ENCODE peak calls at places on chromosomes 16 and 17, in eight cellular contexts. V is heart left ventricle, O is upper lobe of right lung, T is thoracic aorta, Q is kidney, D is right atrium auricular region, F is fibroblast of lung, Y is mucosa of descending colon. W is an unnamed sample.

GRCh38 chr17:73156887-73157870 is 7.6 kb upstream of the SSTR2 start:
- DNase-seq in V (no peak), O (no peak), T (no peak), Q (no peak), D (no peak), F (no peak), Y (no peak), W (no peak)

GRCh38 chr17:50240876-50241275 is 33.4 kb upstream of the TMEM92 start:
- DNase-seq in V (no peak), O (no peak), T (no peak), Q (no peak), D (no peak), F (peak), Y (no peak), W (no peak)

GRCh38 chr16:30369091-30369937 is 980 bp downstream of the TBC1D10B start:
- DNase-seq in V (no peak), O (no peak), T (no peak), Q (peak), D (no peak), F (no peak), Y (no peak), W (no peak)

GRCh38 chr16:68289621-68290329 is 21.0 kb downstream of the SLC7A6OS start:
- DNase-seq in V (no peak), O (no peak), T (no peak), Q (no peak), D (no peak), F (no peak), Y (no peak), W (peak)

GRCh38 chr16:88009566-88010342 is 58.5 kb downstream of the BANP start:
- DNase-seq in V (no peak), O (no peak), T (no peak), Q (no peak), D (no peak), F (no peak), Y (no peak), W (no peak)

GRCh38 chr16:47986031-47986430 is 169.8 kb downstream of the ABCC12 start:
- DNase-seq in V (no peak), O (no peak), T (no peak), Q (no peak), D (no peak), F (no peak), Y (no peak), W (no peak)

GRCh38 chr17:11948791-11949190 is 48.5 kb downstream of the ZNF18 start:
- DNase-seq in V (no peak), O (no peak), T (no peak), Q (no peak), D (no peak), F (peak), Y (no peak), W (no peak)

GRCh38 chr17:2239882-2240430 is 63.6 kb downstream of the SMG6 start:
- DNase-seq in V (peak), O (no peak), T (peak), Q (no peak), D (peak), F (peak), Y (peak), W (no peak)

GRCh38 chr17:81455387-81455786 is 57.2 kb downstream of the ACTG1 start:
- DNase-seq in V (no peak), O (no peak), T (no peak), Q (no peak), D (no peak), F (no peak), Y (no peak), W (peak)

GRCh38 chr17:71247455-71248015 is 873.3 kb upstream of the SOX9 start:
- DNase-seq in V (no peak), O (no peak), T (no peak), Q (no peak), D (no peak), F (no peak), Y (no peak), W (no peak)

GRCh38 chr17:55770220-55770870 is 19.5 kb downstream of the PCTP start:
- DNase-seq in V (no peak), O (no peak), T (no peak), Q (no peak), D (no peak), F (peak), Y (no peak), W (no peak)

GRCh38 chr16:85573696-85574641 is 39.2 kb upstream of the GSE1 start:
- DNase-seq in V (peak), O (no peak), T (peak), Q (peak), D (peak), F (peak), Y (no peak), W (no peak)

GRCh38 chr16:77657016-77657415 is 65.3 kb upstream of the NUDT7 start:
- DNase-seq in V (no peak), O (no peak), T (no peak), Q (no peak), D (no peak), F (peak), Y (no peak), W (no peak)

GRCh38 chr17:56172517-56172982 is 19.3 kb downstream of the ANKFN1 start:
- DNase-seq in V (no peak), O (peak), T (no peak), Q (no peak), D (no peak), F (no peak), Y (no peak), W (no peak)

GRCh38 chr16:69514366-69514765 is 51.4 kb upstream of the NFAT5 start:
- DNase-seq in V (no peak), O (no peak), T (no peak), Q (no peak), D (no peak), F (no peak), Y (no peak), W (no peak)

GRCh38 chr16:14502932-14503741 is 126.9 kb downstream of the PARN start:
- DNase-seq in V (no peak), O (no peak), T (no peak), Q (no peak), D (no peak), F (peak), Y (no peak), W (no peak)

GRCh38 chr17:47987240-47987835 is 16.4 kb downstream of the CDK5RAP3 start:
- DNase-seq in V (no peak), O (no peak), T (no peak), Q (peak), D (no peak), F (no peak), Y (no peak), W (no peak)

GRCh38 chr17:83055911-83056582 is 23.4 kb upstream of the METRNL start:
- DNase-seq in V (peak), O (peak), T (no peak), Q (peak), D (peak), F (peak), Y (no peak), W (no peak)

GRCh38 chr17:82444941-82445521 is 5.5 kb downstream of the CYBC1 start:
- DNase-seq in V (no peak), O (peak), T (no peak), Q (peak), D (no peak), F (peak), Y (no peak), W (no peak)

GRCh38 chr17:60169921-60170817 is 20.4 kb downstream of the CA4 start:
- DNase-seq in V (peak), O (no peak), T (no peak), Q (no peak), D (no peak), F (peak), Y (peak), W (no peak)

GRCh38 chr16:78684040-78684611 is 584.7 kb downstream of the WWOX start:
- DNase-seq in V (peak), O (no peak), T (peak), Q (no peak), D (peak), F (peak), Y (no peak), W (no peak)

GRCh38 chr17:14359251-14359939 is 58.5 kb downstream of the HS3ST3B1 start:
- DNase-seq in V (no peak), O (no peak), T (no peak), Q (no peak), D (no peak), F (no peak), Y (no peak), W (peak)

GRCh38 chr17:49204521-49204920 is 5.9 kb downstream of the GNGT2 start:
- DNase-seq in V (no peak), O (no peak), T (no peak), Q (no peak), D (no peak), F (no peak), Y (no peak), W (no peak)

GRCh38 chr17:32335046-32335445 is 6.9 kb downstream of the C17orf75 start:
- DNase-seq in V (no peak), O (no peak), T (no peak), Q (no peak), D (no peak), F (no peak), Y (no peak), W (no peak)

GRCh38 chr17:66733759-66734158 is 101.2 kb upstream of the CACNG5 start:
- DNase-seq in V (no peak), O (no peak), T (no peak), Q (no peak), D (no peak), F (no peak), Y (no peak), W (no peak)

GRCh38 chr17:57939797-57940196 is 15.4 kb downstream of the CUEDC1 start:
- DNase-seq in V (no peak), O (peak), T (no peak), Q (peak), D (no peak), F (no peak), Y (peak), W (no peak)

GRCh38 chr17:17139972-17140589 is 66.1 kb downstream of the PLD6 start:
- DNase-seq in V (no peak), O (no peak), T (no peak), Q (peak), D (no peak), F (no peak), Y (no peak), W (no peak)

GRCh38 chr17:27861979-27862378 is 31.2 kb downstream of the LYRM9 start:
- DNase-seq in V (no peak), O (no peak), T (no peak), Q (no peak), D (no peak), F (no peak), Y (peak), W (no peak)

GRCh38 chr16:81852347-81852746 is 73.3 kb downstream of the PLCG2 start:
- DNase-seq in V (no peak), O (no peak), T (no peak), Q (no peak), D (no peak), F (no peak), Y (no peak), W (no peak)

GRCh38 chr16:81860310-81860709 is 81.2 kb downstream of the PLCG2 start:
- DNase-seq in V (no peak), O (no peak), T (no peak), Q (no peak), D (no peak), F (no peak), Y (no peak), W (no peak)

GRCh38 chr16:81850197-81850944 is 71.3 kb downstream of the PLCG2 start:
- DNase-seq in V (no peak), O (no peak), T (no peak), Q (no peak), D (no peak), F (no peak), Y (no peak), W (no peak)

GRCh38 chr16:81860867-81861266 is 81.8 kb downstream of the PLCG2 start:
- DNase-seq in V (no peak), O (no peak), T (no peak), Q (no peak), D (no peak), F (no peak), Y (no peak), W (no peak)

DNA sequence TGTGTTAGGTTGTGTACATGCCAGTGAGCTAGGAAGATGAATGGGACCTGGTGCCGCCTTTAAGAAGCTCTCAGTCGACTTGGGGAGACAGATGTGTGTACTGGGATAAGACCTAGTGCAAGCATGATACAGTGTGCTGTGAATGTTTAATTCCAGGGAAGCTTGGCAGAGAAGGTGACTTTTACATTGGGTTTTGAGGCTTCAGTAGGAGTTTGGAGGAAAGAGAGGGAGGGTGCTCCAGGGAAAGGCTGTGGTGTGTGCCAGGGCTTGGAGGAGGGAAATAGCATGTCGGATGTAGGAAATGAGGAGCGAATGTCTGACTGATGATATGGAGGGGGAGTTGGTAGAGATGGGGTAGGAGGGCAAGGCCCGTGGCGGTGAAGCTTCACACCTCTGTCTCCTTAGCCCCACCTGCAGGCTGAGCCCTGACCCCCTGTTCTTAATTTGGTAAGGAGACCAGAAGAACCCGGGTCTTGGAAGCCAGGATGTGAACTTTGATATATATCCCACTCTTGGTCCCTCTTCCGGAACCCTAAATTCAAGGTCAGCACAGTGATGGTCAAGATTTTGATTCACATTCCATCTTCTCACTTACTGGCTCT is 76.6 kb downstream of the PLCG2 start:
- DNase-seq in V (no peak), O (no peak), T (no peak), Q (no peak), D (no peak), F (no peak), Y (no peak), W (no peak)
- TF ChIP-seq CTCF in V (no peak), O (no peak), T (no peak), Q (no peak), D (no peak), F (no peak), Y (no peak), W (no peak)

DNA sequence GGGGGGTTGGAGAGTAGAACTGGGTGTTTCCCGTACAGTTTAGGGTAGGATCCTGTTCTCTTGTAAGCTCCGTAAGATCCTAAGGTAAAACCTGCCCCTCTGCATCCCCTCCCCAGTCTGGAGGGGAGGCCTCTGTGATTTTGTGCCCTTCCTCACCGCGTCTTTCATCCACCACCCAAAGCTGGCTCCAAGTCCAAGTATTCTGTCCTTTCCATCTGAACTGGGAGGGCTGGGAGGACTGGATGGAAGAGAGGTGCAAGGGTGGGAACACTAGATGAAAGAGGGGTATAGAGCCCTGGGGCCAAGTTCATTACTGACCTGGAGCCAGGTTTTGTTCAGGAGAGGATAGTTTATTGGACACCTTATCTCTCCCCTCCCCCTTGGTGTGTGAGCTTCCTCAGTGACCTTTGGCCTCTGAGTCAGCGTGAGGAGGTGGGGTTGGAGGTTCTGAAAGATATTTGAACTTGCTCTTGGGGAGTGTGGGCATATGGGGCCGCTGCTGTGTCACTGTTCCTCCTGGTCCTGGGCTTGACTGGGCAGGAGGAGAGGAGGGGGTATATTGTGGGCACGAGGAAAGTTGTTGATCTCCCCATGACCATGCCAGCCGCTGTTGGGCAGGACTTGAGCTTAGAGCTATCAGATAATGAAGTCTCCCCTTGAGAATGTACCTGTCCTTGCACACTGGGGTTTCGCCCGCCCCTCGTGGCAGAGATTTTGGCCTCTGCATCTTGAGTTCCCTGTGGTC is 1.6 kb downstream of the LASP1 start:
- DNase-seq in V (no peak), O (peak), T (peak), Q (no peak), D (peak), F (peak), Y (peak), W (peak)
- TF ChIP-seq CTCF in V (no peak), O (peak), T (no peak), Q (peak), D (no peak), F (no peak), Y (no peak), W (no peak)

GRCh38 chr17:63447688-63448005 is 1.5 kb upstream of the CYB561 start:
- DNase-seq in V (no peak), O (no peak), T (no peak), Q (no peak), D (no peak), F (no peak), Y (no peak), W (no peak)

GRCh38 chr17:63445571-63446217 is 412 bp downstream of the CYB561 start:
- DNase-seq in V (no peak), O (peak), T (no peak), Q (peak), D (no peak), F (no peak), Y (peak), W (peak)

GRCh38 chr17:63446981-63447687 is 1.0 kb upstream of the CYB561 start:
- DNase-seq in V (no peak), O (no peak), T (no peak), Q (no peak), D (no peak), F (no peak), Y (peak), W (peak)

GRCh38 chr17:63445065-63445464 is 1.0 kb downstream of the CYB561 start:
- DNase-seq in V (no peak), O (no peak), T (no peak), Q (no peak), D (no peak), F (no peak), Y (no peak), W (no peak)

GRCh38 chr17:63446218-63446980 is at the start of gene CYB561:
- DNase-seq in V (peak), O (peak), T (no peak), Q (peak), D (peak), F (peak), Y (peak), W (peak)
- TF ChIP-seq CTCF in V (no peak), O (peak), T (no peak), Q (peak), D (peak), F (peak), Y (peak), W (peak)

GRCh38 chr17:44761932-44762810 is 3.4 kb downstream of the ADAM11 start:
- DNase-seq in V (no peak), O (no peak), T (no peak), Q (no peak), D (no peak), F (no peak), Y (no peak), W (no peak)
- TF ChIP-seq CTCF in V (no peak), O (no peak), T (no peak), Q (no peak), D (no peak), F (no peak), Y (no peak), W (no peak)

GRCh38 chr17:7586673-7587419 is 3.0 kb downstream of the SOX15 start:
- DNase-seq in V (no peak), O (no peak), T (no peak), Q (peak), D (no peak), F (no peak), Y (peak), W (no peak)
- TF ChIP-seq CTCF in V (peak), O (no peak), T (no peak), Q (no peak), D (no peak), F (peak), Y (no peak), W (no peak)

GRCh38 chr17:36823850-36824677 is 113.2 kb upstream of the LHX1 start:
- DNase-seq in V (no peak), O (no peak), T (no peak), Q (no peak), D (no peak), F (no peak), Y (no peak), W (no peak)
- TF ChIP-seq CTCF in V (no peak), O (no peak), T (no peak), Q (no peak), D (no peak), F (no peak), Y (no peak), W (no peak)

W was measured in natural killer cell.